ENCODE peak calls at places on chromosomes 1 and 21, in ten cellular contexts. C is HFF-Myc; G is iPS-NIHi11; D is hippocampal formation; E is endothelial cell; W is stimulated activated CD8-positive, alpha-beta memory T cell treated with anti-CD3 and anti-CD28 coated beads, Interleukin-15, amount 100 ng/mL, for 4 hours; N is T-helper 1 cell; Q is Jurkat, Clone E6-1; T is A172; H is stimulated activated CD4-positive, alpha-beta T cell treated with anti-CD3 and anti-CD28 coated beads, Interleukin-1b, Interleukin-23, amount 100 ng/mL, for 4 hours. P is an unnamed sample.

GRCh38 chr21:44495641-44496040 is 40.3 kb downstream of the LRRC3 start:
- DNase-seq in G (no peak), D (no peak), Q (no peak), H (no peak), C (no peak), N (no peak), T (no peak), E (no peak), W (no peak), P (no peak)

GRCh38 chr1:99707535-99708142 is 58.8 kb downstream of the FRRS1 start:
- DNase-seq in N (peak), H (peak), T (peak), G (peak), E (peak), Q (peak), D (peak), W (no peak), C (peak), P (peak)

GRCh38 chr1:41370225-41370624 is 9.0 kb downstream of the FOXO6 start:
- DNase-seq in D (no peak), G (no peak), T (no peak), H (no peak), Q (no peak), C (no peak), E (no peak), W (no peak), N (no peak), P (no peak)

GRCh38 chr1:115838805-115839705 is 1.9 kb downstream of the NHLH2 start:
- DNase-seq in C (peak), N (no peak), H (no peak), G (peak), T (no peak), W (no peak), Q (no peak), D (peak), E (peak), P (no peak)

GRCh38 chr21:41358193-41359166 is 3.3 kb upstream of the MX2 start:
- DNase-seq in H (no peak), T (no peak), W (no peak), E (no peak), N (no peak), C (no peak), D (no peak), G (no peak), Q (no peak), P (no peak)

GRCh38 chr1:64072089-64072835 is 131.2 kb upstream of the UBE2U start:
- DNase-seq in H (no peak), G (no peak), N (no peak), W (no peak), D (no peak), E (no peak), T (peak), Q (no peak), C (no peak), P (no peak)

GRCh38 chr1:11059990-11060948 is at the start of gene SRM:
- DNase-seq in D (peak), C (no peak), N (peak), Q (peak), T (peak), G (peak), E (peak), W (peak), H (peak), P (peak)

GRCh38 chr1:154697710-154698109 is 89.7 kb upstream of the ADAR start:
- DNase-seq in C (no peak), Q (no peak), G (no peak), T (peak), D (no peak), W (no peak), H (no peak), E (no peak), N (no peak), P (no peak)

GRCh38 chr1:56788588-56788987 is 30.6 kb downstream of the FYB2 start:
- DNase-seq in T (no peak), G (peak), H (no peak), C (no peak), D (no peak), E (no peak), Q (no peak), N (no peak), W (no peak), P (no peak)

GRCh38 chr1:116413414-116413813 is 40.4 kb downstream of the ATP1A1 start:
- DNase-seq in W (no peak), H (no peak), D (no peak), N (no peak), Q (no peak), C (no peak), G (no peak), T (no peak), E (no peak), P (no peak)

GRCh38 chr1:207519505-207520399 is 23.8 kb downstream of the CR1 start:
- DNase-seq in D (no peak), Q (no peak), N (no peak), T (no peak), W (no peak), C (peak), H (no peak), E (no peak), G (no peak), P (no peak)

GRCh38 chr1:24589200-24589599 is 33.3 kb downstream of the NCMAP start:
- DNase-seq in W (no peak), D (no peak), H (no peak), C (no peak), G (no peak), Q (no peak), N (no peak), T (no peak), E (no peak), P (no peak)

GRCh38 chr1:236013330-236013729 is 51.6 kb downstream of the NID1 start:
- DNase-seq in T (no peak), H (no peak), N (no peak), Q (no peak), D (no peak), E (no peak), W (no peak), C (no peak), G (no peak), P (no peak)

GRCh38 chr1:232629250-232630046 is 485 bp downstream of the SIPA1L2 start:
- DNase-seq in D (no peak), T (no peak), N (no peak), H (no peak), E (peak), C (no peak), W (no peak), Q (no peak), G (peak), P (no peak)

GRCh38 chr21:35019631-35020032 is 29.5 kb downstream of the RUNX1 start:
- DNase-seq in E (no peak), G (no peak), C (no peak), D (no peak), N (no peak), W (no peak), H (no peak), Q (no peak), T (no peak), P (no peak)

GRCh38 chr21:45590726-45591618 is 48.7 kb upstream of the SLC19A1 start:
- DNase-seq in Q (no peak), D (no peak), T (no peak), G (no peak), N (peak), C (no peak), W (peak), H (peak), E (no peak), P (no peak)

GRCh38 chr1:50976890-50977574 is 7.0 kb downstream of the CDKN2C start:
- DNase-seq in Q (no peak), G (peak), W (no peak), H (no peak), N (peak), D (no peak), T (peak), C (no peak), E (peak), P (no peak)

GRCh38 chr1:244092293-244093264 is 41.5 kb downstream of the ZBTB18 start:
- DNase-seq in Q (no peak), T (peak), D (no peak), N (no peak), E (no peak), C (peak), G (no peak), W (no peak), H (no peak), P (no peak)

GRCh38 chr1:23472351-23473036 is 11.5 kb downstream of the ASAP3 start:
- DNase-seq in N (no peak), D (no peak), C (no peak), G (no peak), Q (no peak), H (no peak), E (no peak), W (no peak), T (no peak), P (no peak)

GRCh38 chr1:248926401-248927182 is 20.6 kb downstream of the PGBD2 start:
- DNase-seq in D (no peak), W (no peak), T (peak), C (no peak), E (no peak), Q (no peak), G (no peak), N (peak), H (no peak), P (no peak)

GRCh38 chr1:221397141-221397540 is 344.7 kb downstream of the DUSP10 start:
- DNase-seq in N (no peak), E (no peak), T (no peak), G (no peak), W (no peak), H (no peak), D (no peak), C (no peak), Q (no peak), P (no peak)

GRCh38 chr1:227885135-227885647 is 62.5 kb downstream of the WNT9A start:
- DNase-seq in C (no peak), H (no peak), E (peak), T (no peak), Q (peak), G (peak), N (peak), W (no peak), D (no peak), P (no peak)

GRCh38 chr21:17196619-17197018 is 316.2 kb upstream of the CXADR start:
- DNase-seq in D (no peak), Q (no peak), T (no peak), N (no peak), E (no peak), C (no peak), G (no peak), H (no peak), W (no peak), P (no peak)

GRCh38 chr1:97247196-97247595 is 525.6 kb downstream of the PTBP2 start:
- DNase-seq in N (no peak), Q (no peak), C (no peak), G (no peak), W (no peak), E (no peak), H (no peak), D (no peak), T (no peak), P (no peak)

GRCh38 chr1:155126494-155127104 is 1.1 kb upstream of the EFNA1 start:
- DNase-seq in N (peak), W (no peak), T (no peak), H (no peak), G (peak), Q (peak), D (peak), C (no peak), E (peak), P (no peak)

GRCh38 chr1:161721738-161722343 is 497 bp downstream of the FCRLB start:
- DNase-seq in C (peak), T (peak), G (no peak), H (no peak), D (no peak), W (no peak), Q (no peak), E (no peak), N (no peak), P (no peak)

GRCh38 chr1:94597701-94598100 is 56.1 kb upstream of the F3 start:
- DNase-seq in T (no peak), Q (no peak), G (no peak), W (no peak), E (no peak), D (no peak), C (no peak), H (no peak), N (no peak), P (no peak)

GRCh38 chr1:200684015-200684414 is 14.3 kb upstream of the DDX59 start:
- DNase-seq in T (no peak), W (no peak), Q (no peak), H (no peak), C (no peak), D (no peak), N (no peak), E (no peak), G (no peak), P (no peak)

GRCh38 chr1:36322085-36322785 is 1.2 kb downstream of the EVA1B start:
- DNase-seq in Q (no peak), H (no peak), T (no peak), N (no peak), D (no peak), C (no peak), W (no peak), G (no peak), E (no peak), P (no peak)

GRCh38 chr1:179883040-179883501 is 986 bp downstream of the TOR1AIP1 start:
- DNase-seq in W (peak), D (peak), C (no peak), G (peak), T (no peak), Q (peak), E (no peak), H (peak), N (peak), P (no peak)

GRCh38 chr1:180252638-180253536 is 22.8 kb downstream of the LHX4 start:
- DNase-seq in C (peak), T (peak), N (peak), W (peak), G (peak), D (no peak), H (peak), Q (peak), E (peak), P (peak)

GRCh38 chr21:45618846-45619485 is 24.6 kb upstream of the PCBP3 start:
- DNase-seq in Q (no peak), E (no peak), G (no peak), T (peak), C (no peak), D (no peak), H (no peak), W (no peak), N (no peak), P (no peak)

P was measured in activated CD4-positive, CD25-positive, alpha-beta regulatory T cell treated with anti-CD3 and anti-CD28 coated beads, Interleukin-2, amount 50 U/mL, for 16 hours.